ENCODE peak calls at places on chromosomes 4 and X, in five cellular contexts. Y, C, S, P and I are unnamed samples.

GRCh38 chrX:71440401-71440800 is 74.2 kb downstream of the TAF1 start:
- DNase-seq in Y (no peak), C (no peak), S (no peak), P (no peak), I (no peak)

GRCh38 chr4:154024097-154024496 is 235.2 kb upstream of the SFRP2 start:
- DNase-seq in Y (no peak), C (no peak), S (no peak), P (no peak), I (no peak)

GRCh38 chr4:15754323-15754722 is 23.8 kb upstream of the CD38 start:
- DNase-seq in Y (no peak), C (peak), S (no peak), P (peak), I (no peak)

GRCh38 chr4:115126487-115126886 is 13.1 kb upstream of the NDST4 start:
- DNase-seq in Y (no peak), C (no peak), S (no peak), P (no peak), I (no peak)

GRCh38 chrX:15714529-15714928 is 23.5 kb upstream of the CA5B start:
- DNase-seq in Y (no peak), C (peak), S (no peak), P (no peak), I (peak)

GRCh38 chr4:15395342-15395741 is 32.5 kb upstream of the C1QTNF7 start:
- DNase-seq in Y (no peak), C (no peak), S (no peak), P (no peak), I (no peak)

GRCh38 chr4:94244829-94245185 is 37.1 kb downstream of the SMARCAD1 start:
- DNase-seq in Y (no peak), C (no peak), S (no peak), P (no peak), I (no peak)

GRCh38 chrX:130834149-130834548 is 68.9 kb downstream of the ENOX2 start:
- DNase-seq in Y (no peak), C (peak), S (no peak), P (no peak), I (no peak)

GRCh38 chr4:113957961-113958360 is 21.5 kb downstream of the ARSJ start:
- DNase-seq in Y (no peak), C (peak), S (no peak), P (no peak), I (no peak)

GRCh38 chr4:128454281-128455075 is 166.9 kb upstream of the PGRMC2 start:
- DNase-seq in Y (peak), C (peak), S (peak), P (peak), I (peak)

GRCh38 chr4:23333946-23334878 is 555.6 kb downstream of the PPARGC1A start:
- DNase-seq in Y (no peak), C (peak), S (no peak), P (peak), I (no peak)

GRCh38 chr4:83074086-83074704 is 39.2 kb downstream of the COPS4 start:
- DNase-seq in Y (peak), C (peak), S (no peak), P (peak), I (no peak)

GRCh38 chr4:38618510-38618909 is 45.5 kb upstream of the KLF3 start:
- DNase-seq in Y (no peak), C (no peak), S (no peak), P (no peak), I (no peak)

GRCh38 chr4:99855677-99856076 is 38.5 kb downstream of the LAMTOR3 start:
- DNase-seq in Y (no peak), C (no peak), S (no peak), P (peak), I (no peak)

GRCh38 chr4:186132577-186133277 is 28.2 kb downstream of the FAM149A start:
- DNase-seq in Y (no peak), C (peak), S (no peak), P (no peak), I (no peak)

GRCh38 chr4:124121511-124121934 is 591.0 kb downstream of the ANKRD50 start:
- DNase-seq in Y (peak), C (peak), S (no peak), P (no peak), I (no peak)

GRCh38 chr4:6692806-6693205 is 872 bp upstream of the S100P start:
- DNase-seq in Y (peak), C (peak), S (no peak), P (no peak), I (no peak)

GRCh38 chrX:46576458-46576857 is 2.9 kb downstream of the CHST7 start:
- DNase-seq in Y (no peak), C (peak), S (no peak), P (no peak), I (peak)
- H3K4me3 ChIP-seq in Y (no peak), C (peak), S (peak), P (no peak), I (peak)

GRCh38 chr4:87420431-87420830 is 1.9 kb upstream of the NUDT9 start:
- DNase-seq in Y (no peak), C (no peak), S (no peak), P (no peak), I (no peak)
- H3K4me3 ChIP-seq in Y (no peak), C (no peak), S (no peak), P (no peak), I (no peak)

GRCh38 chrX:154462396-154462795 is 4.3 kb downstream of the PLXNA3 start:
- DNase-seq in Y (no peak), C (no peak), S (no peak), P (no peak), I (no peak)

GRCh38 chrX:154459843-154460242 is 1.8 kb downstream of the PLXNA3 start:
- DNase-seq in Y (no peak), C (no peak), S (no peak), P (no peak), I (no peak)

GRCh38 chrX:154458954-154459829 is 1.1 kb downstream of the PLXNA3 start:
- DNase-seq in Y (no peak), C (no peak), S (no peak), P (no peak), I (peak)

GRCh38 chrX:154458116-154458953 is at the start of gene PLXNA3:
- DNase-seq in Y (no peak), C (peak), S (peak), P (peak), I (no peak)

GRCh38 chrX:154460326-154460725 is 2.2 kb downstream of the PLXNA3 start:
- DNase-seq in Y (no peak), C (no peak), S (no peak), P (no peak), I (no peak)
- H3K4me3 ChIP-seq in Y (peak), C (peak), S (no peak), P (no peak), I (peak)

DNA sequence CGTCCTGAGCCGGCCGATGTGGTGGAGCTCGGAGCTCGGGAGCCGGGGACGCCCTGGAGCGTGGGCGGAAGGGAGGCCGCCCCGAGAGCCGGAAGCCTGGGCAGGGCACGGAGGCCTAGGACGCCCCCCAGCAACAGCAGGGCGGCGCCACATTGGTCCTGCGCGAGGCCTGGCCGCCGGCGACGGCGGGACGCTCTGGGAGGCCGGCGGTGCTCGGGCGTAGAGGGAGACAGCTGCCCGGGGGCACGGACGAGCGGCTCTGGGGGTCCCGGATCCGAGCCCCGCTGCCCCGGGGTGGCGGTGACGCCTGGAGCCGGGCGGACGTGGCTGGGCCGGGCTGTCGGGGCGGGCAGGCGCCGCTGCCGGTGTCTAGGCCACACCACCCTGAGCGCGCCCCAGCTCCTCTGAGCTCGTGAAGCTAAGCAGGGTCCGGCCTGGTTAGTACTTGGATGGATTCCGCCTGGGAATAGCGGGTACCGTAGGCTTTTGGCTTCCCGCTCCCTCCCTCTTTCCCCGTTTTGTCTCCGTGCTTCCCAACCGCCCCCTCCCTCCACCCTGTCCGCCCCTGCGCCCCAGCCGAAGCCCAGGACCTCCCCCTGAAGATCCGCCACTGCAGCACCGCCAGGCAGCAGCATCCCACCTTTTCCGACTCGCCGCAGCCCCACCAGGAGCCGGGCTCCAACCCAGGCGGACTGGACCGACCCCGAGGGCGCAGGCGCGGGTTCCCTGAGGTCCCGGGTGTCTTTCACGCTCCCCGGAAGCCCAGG is 12.1 kb downstream of the FRG2 start:
- DNase-seq in Y (no peak), C (peak), S (no peak), P (no peak), I (no peak)
- H3K4me3 ChIP-seq in Y (peak), C (peak), S (no peak), P (no peak), I (peak)

DNA sequence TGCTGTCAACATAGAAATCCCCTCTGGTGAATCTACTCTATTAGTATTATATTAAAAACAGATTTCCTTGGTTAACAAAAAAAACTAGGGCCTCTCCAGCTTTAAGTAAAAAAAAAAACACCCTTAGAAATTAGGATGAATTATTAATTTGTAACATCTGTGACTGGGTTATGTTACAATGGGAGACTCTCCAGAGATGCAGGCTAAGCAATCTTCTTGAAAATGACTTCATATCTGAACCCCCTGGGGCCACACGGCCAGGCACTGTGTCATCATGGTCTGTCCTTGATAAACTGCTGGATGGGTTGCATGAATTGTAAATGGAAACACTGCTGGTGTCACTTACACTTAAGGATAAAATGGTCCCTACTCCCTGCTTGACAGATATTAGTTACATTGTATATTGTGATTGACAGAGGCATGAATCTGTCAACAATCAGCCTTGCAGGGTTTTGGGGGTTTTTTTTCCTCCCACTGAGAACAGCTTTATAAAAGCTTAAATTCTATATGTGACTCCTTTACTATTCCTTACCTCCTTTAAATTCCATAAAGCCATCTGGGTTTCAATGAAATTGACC is 49.1 kb downstream of the PRKG2 start:
- DNase-seq in Y (no peak), C (no peak), S (no peak), P (no peak), I (no peak)
- H3K4me3 ChIP-seq in Y (no peak), C (no peak), S (no peak), P (no peak), I (no peak)

DNA sequence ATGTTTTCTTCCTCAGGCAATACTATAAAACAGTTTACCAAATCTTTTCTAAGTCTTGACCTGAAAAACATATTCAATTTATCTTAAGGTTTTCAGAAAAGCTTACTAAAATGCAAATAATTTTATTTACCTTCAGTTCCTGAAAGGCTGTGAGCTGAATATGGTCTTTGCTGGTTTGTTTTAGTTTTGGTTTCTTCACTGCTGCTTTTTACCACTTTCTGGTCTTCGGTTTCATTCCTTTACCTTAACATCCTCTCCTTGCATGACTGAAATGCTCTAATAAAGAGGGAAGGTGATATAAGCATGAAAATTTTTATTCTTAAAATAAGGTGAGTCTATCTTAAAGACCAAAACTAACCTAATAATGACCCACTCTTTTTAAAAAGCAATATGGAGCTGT is 97.1 kb upstream of the NRK start:
- DNase-seq in Y (no peak), C (no peak), S (no peak), P (no peak), I (no peak)
- H3K4me3 ChIP-seq in Y (no peak), C (no peak), S (no peak), P (no peak), I (no peak)

GRCh38 chr4:137609693-137610450 is 77.6 kb upstream of the PCDH18 start:
- DNase-seq in Y (peak), C (peak), S (no peak), P (no peak), I (no peak)
- H3K4me3 ChIP-seq in Y (peak), C (no peak), S (peak), P (no peak), I (peak)

DNA sequence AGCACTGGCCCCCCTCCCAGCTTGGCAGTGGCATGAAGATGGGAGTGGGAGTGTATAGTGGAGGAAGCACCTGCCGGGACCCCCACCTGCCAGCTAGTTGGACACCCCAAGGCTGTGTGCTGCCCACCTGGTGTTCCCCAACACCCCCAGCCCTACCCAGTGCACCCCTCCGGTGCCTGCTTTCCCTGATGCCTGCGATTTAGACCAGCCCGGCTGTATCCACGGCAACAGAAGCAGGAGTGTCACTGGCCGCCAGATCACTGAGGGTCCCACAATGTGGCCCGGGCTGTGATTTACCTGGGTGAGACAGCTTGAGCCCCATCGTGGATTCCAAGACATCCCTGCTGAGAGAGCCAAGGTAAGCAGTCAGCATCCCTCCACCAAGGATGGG is 533 bp downstream of the GPR173 start:
- DNase-seq in Y (no peak), C (no peak), S (peak), P (no peak), I (no peak)
- H3K4me3 ChIP-seq in Y (peak), C (peak), S (peak), P (no peak), I (peak)